ENCODE peak calls at places on chromosomes 11 and 22, in four cellular contexts. B, Q, G and N are unnamed samples.

GRCh38 chr11:70243912-70244652 is 26.4 kb upstream of the PPFIA1 start:
- DNase-seq in Q (no peak), B (no peak), G (no peak), N (no peak)

GRCh38 chr11:25065711-25066110 is 568.9 kb downstream of the LUZP2 start:
- DNase-seq in Q (no peak), B (no peak), G (no peak), N (no peak)

GRCh38 chr11:78420796-78421209 is 3.2 kb upstream of the GAB2 start:
- DNase-seq in B (peak), Q (no peak), G (peak), N (no peak)

GRCh38 chr11:22244986-22245592 is 52.2 kb downstream of the ANO5 start:
- DNase-seq in Q (peak), G (peak), B (peak), N (no peak)

GRCh38 chr11:73469401-73469800 is 93.2 kb downstream of the RELT start:
- DNase-seq in Q (no peak), G (no peak), B (no peak), N (no peak)

GRCh38 chr22:36881504-36882245 is 20.9 kb downstream of the NCF4 start:
- DNase-seq in Q (no peak), B (no peak), G (no peak), N (no peak)

GRCh38 chr11:18633256-18634139 is 644 bp downstream of the SPTY2D1 start:
- DNase-seq in Q (peak), B (peak), G (peak), N (peak)

GRCh38 chr11:103807806-103808205 is 228.6 kb upstream of the DDI1 start:
- DNase-seq in Q (no peak), G (no peak), B (no peak), N (no peak)

GRCh38 chr11:26571861-26572654 is at the start of gene MUC15:
- DNase-seq in B (no peak), Q (no peak), G (no peak), N (no peak)

GRCh38 chr22:44542561-44543222 is 44.7 kb upstream of the RTL6 start:
- DNase-seq in Q (no peak), B (no peak), G (peak), N (no peak)